ENCODE peak calls at places on chromosomes 1 and 21, in nine cellular contexts. L is left ventricle myocardium inferior, U is right lobe of liver, I is adrenal gland, O is H9, C is uterus, P is psoas muscle, T is heart left ventricle, H is A673. G is an unnamed sample. For H3K9me3, the result is how much of the 10 kb centered on the place peaks cover.

GRCh38 chr1:231601775-231602674 is 24.6 kb upstream of the DISC1 start:
- DNase-seq in L (no peak), U (no peak), I (no peak), O (no peak), C (no peak), P (no peak), T (peak), H (no peak), G (no peak)

GRCh38 chr1:6418668-6419396 is 887 bp downstream of the HES2 start:
- DNase-seq in L (no peak), U (no peak), I (no peak), O (no peak), C (no peak), P (no peak), T (no peak), H (no peak), G (no peak)

GRCh38 chr1:168467452-168467851 is 76.3 kb downstream of the XCL2 start:
- DNase-seq in L (no peak), U (no peak), I (no peak), O (no peak), C (no peak), P (no peak), T (no peak), H (no peak), G (no peak)

GRCh38 chr1:17606826-17607440 is 67.4 kb downstream of the ARHGEF10L start:
- DNase-seq in L (peak), U (no peak), I (peak), O (peak), C (peak), P (peak), T (peak), H (peak), G (peak)

GRCh38 chr1:47970882-47971281 is 26.3 kb downstream of the TRABD2B start:
- DNase-seq in L (no peak), U (no peak), I (no peak), O (no peak), C (no peak), P (no peak), T (no peak), H (no peak), G (no peak)

GRCh38 chr1:167715653-167716302 is 6.0 kb upstream of the MPZL1 start:
- DNase-seq in L (no peak), U (no peak), I (no peak), O (no peak), C (no peak), P (no peak), T (no peak), H (no peak), G (no peak)

GRCh38 chr1:66416295-66416694 is 117.7 kb upstream of the SGIP1 start:
- DNase-seq in L (no peak), U (no peak), I (no peak), O (no peak), C (no peak), P (no peak), T (no peak), H (no peak), G (no peak)

GRCh38 chr1:159207774-159208459 is 3.2 kb downstream of the ACKR1 start:
- DNase-seq in L (no peak), U (no peak), I (no peak), O (no peak), C (no peak), P (no peak), T (no peak), H (no peak), G (no peak)

GRCh38 chr1:168328965-168329364 is 48.3 kb downstream of the TBX19 start:
- DNase-seq in L (no peak), U (no peak), I (no peak), O (no peak), C (no peak), P (no peak), T (no peak), H (no peak), G (no peak)

GRCh38 chr21:44496900-44497550 is 41.7 kb downstream of the LRRC3 start:
- DNase-seq in L (no peak), U (no peak), I (no peak), O (no peak), C (no peak), P (peak), T (no peak), H (no peak), G (no peak)

GRCh38 chr1:150268342-150268705 is 492 bp downstream of the APH1A start:
- DNase-seq in L (no peak), U (peak), I (peak), O (no peak), C (no peak), P (peak), T (peak), H (no peak), G (no peak)

GRCh38 chr1:71093938-71094337 is 13.1 kb upstream of the ZRANB2 start:
- DNase-seq in L (no peak), U (no peak), I (no peak), O (no peak), C (no peak), P (no peak), T (no peak), H (peak), G (no peak)

GRCh38 chr1:67570473-67571143 is 114.4 kb upstream of the GADD45A start:
- DNase-seq in L (no peak), U (no peak), I (peak), O (no peak), C (no peak), P (no peak), T (no peak), H (no peak), G (no peak)

DNA sequence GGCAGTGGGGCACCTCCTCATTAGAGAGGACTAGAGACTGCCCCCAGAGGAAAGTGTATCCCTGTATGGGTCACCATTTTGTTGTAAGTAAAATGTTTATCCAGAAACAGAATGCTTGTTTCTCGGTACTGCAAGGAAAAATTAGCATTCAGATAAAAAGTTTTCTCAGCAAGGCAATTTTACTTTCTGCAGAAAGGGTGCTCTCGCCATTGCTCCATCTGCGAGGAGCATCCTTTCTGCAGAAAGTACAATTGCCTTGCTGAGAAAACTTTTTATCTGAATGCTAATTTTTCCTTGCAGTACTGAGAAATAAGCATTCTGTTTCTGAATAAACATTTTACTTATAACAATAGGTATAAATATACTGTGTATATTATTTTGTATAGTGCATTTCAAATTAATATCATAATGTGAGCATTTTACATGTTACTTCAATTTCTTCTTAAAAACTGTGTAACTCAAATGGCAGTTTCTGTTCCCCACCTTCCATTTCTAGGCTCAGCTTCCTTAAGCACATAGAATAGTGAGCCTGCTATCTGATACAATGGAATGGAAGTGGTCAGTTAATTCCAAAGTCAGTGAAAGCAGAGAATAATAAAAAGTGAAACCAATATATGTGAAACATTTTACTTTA is 76.5 kb upstream of the DESI2 start:
- DNase-seq in L (no peak), U (no peak), I (no peak), O (no peak), C (no peak), P (no peak), T (no peak), H (no peak), G (no peak)
- H3K9me3 ChIP-seq in L (half or more), U (under half), I (under half), O (under half), C (under half), P (half or more), T (half or more), H (under half), G (half or more)

GRCh38 chr21:30615199-30615598 is 1.0 kb upstream of the KRTAP20-1 start:
- DNase-seq in L (no peak), U (no peak), I (no peak), O (no peak), C (no peak), P (no peak), T (no peak), H (no peak), G (no peak)

GRCh38 chr21:30613836-30614235 is at the start of gene KRTAP6-1:
- DNase-seq in L (no peak), U (no peak), I (no peak), O (no peak), C (no peak), P (no peak), T (no peak), H (no peak), G (no peak)

GRCh38 chr21:30616125-30616524 is at the start of gene KRTAP20-1:
- DNase-seq in L (no peak), U (no peak), I (no peak), O (no peak), C (no peak), P (no peak), T (no peak), H (no peak), G (no peak)

DNA sequence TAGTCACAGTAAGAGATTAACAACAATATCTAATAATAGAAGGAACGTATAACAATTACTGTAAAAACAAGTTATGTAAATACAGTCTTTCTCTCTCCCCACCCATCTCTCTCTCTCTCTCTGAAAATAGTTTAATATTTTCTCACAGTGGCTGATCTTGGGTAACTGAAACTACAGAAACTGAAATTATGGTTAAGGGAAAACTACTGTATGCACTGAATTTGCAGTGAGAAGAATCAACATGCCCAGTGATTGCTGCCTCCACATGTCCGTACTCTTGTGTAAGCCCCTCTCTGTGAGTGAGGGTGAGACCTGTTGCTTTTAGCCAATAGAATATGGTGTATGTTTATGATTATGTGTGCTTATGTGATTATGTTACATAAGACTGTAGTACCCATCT is 1.6 kb downstream of the KRTAP6-1 start:
- DNase-seq in L (no peak), U (no peak), I (no peak), O (no peak), C (no peak), P (no peak), T (no peak), H (no peak), G (no peak)
- H3K9me3 ChIP-seq in L (under half), U (under half), I (under half), O (under half), C (under half), P (under half), T (under half), H (under half), G (under half)

DNA sequence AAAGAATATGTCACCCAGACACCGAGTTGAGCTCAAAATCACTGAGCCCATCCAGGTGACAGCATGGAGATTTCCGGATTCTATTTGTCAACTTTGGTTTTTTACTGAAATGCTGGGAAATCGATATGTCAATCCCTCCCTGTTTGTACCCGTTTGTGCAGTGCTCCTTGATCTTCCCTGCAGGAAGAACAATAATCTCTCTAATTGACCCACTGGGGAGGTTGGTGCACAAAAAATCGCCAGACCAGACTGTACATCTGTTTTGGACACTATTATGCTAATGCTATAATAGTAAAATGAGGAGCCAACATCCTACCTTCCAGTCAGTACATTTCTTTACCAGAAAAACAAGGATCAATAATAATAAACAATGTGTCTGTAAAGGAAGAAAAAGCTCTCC is 1.8 kb downstream of the BARHL2 start:
- DNase-seq in L (no peak), U (no peak), I (no peak), O (no peak), C (no peak), P (no peak), T (no peak), H (no peak), G (no peak)
- H3K9me3 ChIP-seq in L (under half), U (under half), I (under half), O (under half), C (under half), P (under half), T (under half), H (under half), G (under half)

DNA sequence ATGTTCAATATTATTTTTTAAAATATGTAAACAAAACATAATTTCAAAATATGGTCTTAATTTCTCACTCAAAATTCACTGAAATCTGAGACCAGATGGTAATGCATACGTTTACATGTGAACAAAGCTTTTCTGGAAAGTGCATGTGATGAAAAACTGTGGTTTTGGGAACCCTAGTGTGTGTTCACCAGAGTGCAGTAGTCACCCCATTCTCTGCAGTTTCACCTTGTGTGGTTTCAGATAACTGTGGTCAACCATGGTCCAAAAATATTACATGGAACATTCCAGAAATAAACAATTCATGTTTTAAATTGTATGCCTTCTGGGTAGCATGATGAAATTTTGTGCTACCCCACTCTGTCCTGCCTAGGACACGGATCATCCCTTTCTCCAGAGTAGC is 2021.9 kb downstream of the MRPL39 start:
- DNase-seq in L (no peak), U (no peak), I (no peak), O (no peak), C (no peak), P (no peak), T (no peak), H (no peak), G (no peak)
- H3K9me3 ChIP-seq in L (under half), U (under half), I (under half), O (under half), C (under half), P (under half), T (under half), H (under half), G (under half)

GRCh38 chr1:213925783-213926182 is 62.0 kb upstream of the PROX1 start:
- DNase-seq in L (no peak), U (no peak), I (no peak), O (no peak), C (no peak), P (no peak), T (no peak), H (no peak), G (no peak)

DNA sequence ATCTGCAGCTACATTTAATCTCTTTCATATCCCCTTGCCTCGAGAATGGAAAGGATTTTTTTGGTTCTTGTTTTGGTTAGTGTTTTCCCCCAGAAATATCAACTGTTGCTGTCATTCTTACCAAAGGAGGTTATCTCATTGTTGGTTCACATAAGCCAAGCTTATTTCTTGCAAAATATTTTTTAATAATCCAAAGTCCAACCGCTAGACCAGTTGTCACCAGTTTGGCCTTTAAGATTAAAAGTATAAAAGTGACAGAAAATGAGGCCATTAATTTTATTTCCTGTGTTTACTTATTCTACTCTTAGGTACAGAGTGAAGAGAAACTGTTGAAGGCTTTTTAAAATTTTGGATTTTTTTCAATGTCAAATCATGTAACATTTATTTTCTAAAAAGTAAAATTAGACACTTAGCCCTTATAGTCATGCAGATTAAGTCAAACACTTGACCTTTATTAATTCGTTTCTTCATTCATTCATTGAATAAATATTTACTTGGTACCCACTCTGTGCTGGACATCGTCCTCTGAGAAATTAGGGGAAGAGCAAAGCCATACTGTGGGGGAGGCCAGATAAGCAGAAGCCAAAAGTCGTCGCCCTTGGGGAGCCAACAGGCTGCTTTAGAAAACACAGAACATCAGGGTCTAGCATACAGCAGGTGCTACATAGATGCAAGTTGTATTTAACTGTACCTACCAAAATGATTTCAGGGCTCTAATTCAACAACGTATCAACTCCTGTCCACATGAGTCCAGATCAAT is 66.2 kb upstream of the PROX1 start:
- DNase-seq in L (no peak), U (no peak), I (no peak), O (no peak), C (no peak), P (no peak), T (no peak), H (no peak), G (no peak)
- H3K9me3 ChIP-seq in L (under half), U (under half), I (under half), O (under half), C (under half), P (under half), T (under half), H (under half), G (under half)

GRCh38 chr1:53197301-53198205 is 929 bp downstream of the CPT2 start:
- DNase-seq in L (no peak), U (no peak), I (no peak), O (no peak), C (no peak), P (no peak), T (no peak), H (no peak), G (no peak)

GRCh38 chr1:53196485-53197271 is at the start of gene CPT2:
- DNase-seq in L (peak), U (peak), I (peak), O (peak), C (peak), P (peak), T (peak), H (peak), G (peak)

GRCh38 chr1:53195211-53195909 is 1.3 kb upstream of the CPT2 start:
- DNase-seq in L (no peak), U (peak), I (no peak), O (no peak), C (no peak), P (no peak), T (no peak), H (no peak), G (no peak)

GRCh38 chr1:53195913-53196484 is 625 bp upstream of the CPT2 start:
- DNase-seq in L (no peak), U (peak), I (no peak), O (no peak), C (no peak), P (no peak), T (no peak), H (no peak), G (no peak)

DNA sequence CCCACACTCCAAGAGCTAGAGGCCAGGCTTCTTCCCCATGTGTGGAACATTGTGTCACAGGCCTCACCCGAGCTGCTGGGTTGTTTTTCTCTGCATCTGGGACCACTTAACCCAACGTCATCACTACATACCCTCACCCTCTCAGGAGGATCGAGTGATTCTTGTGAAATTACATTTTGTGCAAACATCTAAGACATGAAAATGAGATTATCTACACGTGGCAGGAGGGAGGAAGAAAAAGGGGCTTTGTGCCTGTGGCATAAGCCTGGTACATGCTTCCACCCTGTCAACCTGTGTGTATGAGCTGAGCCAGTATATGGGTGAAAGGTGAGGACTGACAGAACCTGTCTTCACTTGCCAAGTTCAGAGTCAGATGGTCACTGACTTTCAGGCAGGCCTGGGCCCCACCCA is 1.6 kb downstream of the CPT2 start:
- DNase-seq in L (no peak), U (peak), I (no peak), O (no peak), C (no peak), P (no peak), T (no peak), H (no peak), G (no peak)
- H3K9me3 ChIP-seq in L (under half), U (under half), I (under half), O (under half), C (under half), P (under half), T (under half), H (under half), G (under half)

GRCh38 chr1:83637009-83637408 is 361.9 kb downstream of the TTLL7 start:
- DNase-seq in L (no peak), U (no peak), I (no peak), O (no peak), C (no peak), P (no peak), T (no peak), H (no peak), G (no peak)

GRCh38 chr1:83637586-83637985 is 361.3 kb downstream of the TTLL7 start:
- DNase-seq in L (no peak), U (no peak), I (no peak), O (no peak), C (no peak), P (no peak), T (no peak), H (no peak), G (no peak)

GRCh38 chr1:83639785-83640184 is 359.1 kb downstream of the TTLL7 start:
- DNase-seq in L (no peak), U (no peak), I (no peak), O (no peak), C (no peak), P (no peak), T (no peak), H (no peak), G (no peak)

GRCh38 chr1:83641828-83642443 is 357.0 kb downstream of the TTLL7 start:
- DNase-seq in L (peak), U (no peak), I (no peak), O (no peak), C (peak), P (no peak), T (no peak), H (no peak), G (no peak)

DNA sequence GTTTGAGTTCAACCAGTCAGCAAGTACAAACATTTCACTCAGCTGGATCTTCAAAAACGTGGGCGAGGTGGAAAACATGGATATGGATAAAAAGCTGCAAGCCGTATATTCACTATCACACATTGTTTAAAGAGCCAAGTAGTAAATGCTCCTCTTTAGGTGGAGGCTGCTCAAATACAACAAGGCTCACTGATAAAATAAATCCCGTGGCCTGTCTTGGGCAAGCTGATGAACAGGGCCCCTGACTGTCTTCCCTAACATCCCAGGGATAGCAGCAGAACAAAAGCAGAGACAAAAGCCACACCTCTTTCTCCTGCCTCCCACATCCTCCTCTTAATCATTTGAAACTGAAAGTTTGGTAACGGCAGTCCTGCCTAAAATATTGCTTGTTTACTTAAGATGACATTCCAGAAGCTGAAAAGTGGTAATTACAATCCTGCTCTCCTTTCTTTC is 357.7 kb downstream of the TTLL7 start:
- DNase-seq in L (no peak), U (no peak), I (no peak), O (peak), C (no peak), P (no peak), T (peak), H (peak), G (peak)
- H3K9me3 ChIP-seq in L (under half), U (under half), I (under half), O (under half), C (under half), P (under half), T (under half), H (under half), G (under half)

G was measured in NT2/D1.